ENCODE peak calls at places on chromosomes 4 and X, in eight cellular contexts. One of them, this sample, is unnamed.

GRCh38 chr4:176939445-176939844 is 146.7 kb upstream of the VEGFC start:
- DNase-seq in thyroid gland: no peak
- DNase-seq in uterus: no peak
- DNase-seq in HCT116: no peak
- DNase-seq in K562: no peak
- DNase-seq in esophagus squamous epithelium: no peak
- DNase-seq in NB4: no peak
- DNase-seq in H1: no peak
- DNase-seq in this sample: no peak

GRCh38 chr4:126028871-126029270 is 714.1 kb downstream of the FAT4 start:
- DNase-seq in thyroid gland: no peak
- DNase-seq in uterus: no peak
- DNase-seq in HCT116: no peak
- DNase-seq in K562: no peak
- DNase-seq in esophagus squamous epithelium: no peak
- DNase-seq in NB4: no peak
- DNase-seq in H1: no peak
- DNase-seq in this sample: no peak

GRCh38 chrX:93420635-93421034 is 252.7 kb downstream of the NAP1L3 start:
- DNase-seq in thyroid gland: no peak
- DNase-seq in uterus: no peak
- DNase-seq in HCT116: no peak
- DNase-seq in K562: no peak
- DNase-seq in esophagus squamous epithelium: no peak
- DNase-seq in NB4: no peak
- DNase-seq in H1: no peak
- DNase-seq in this sample: no peak

GRCh38 chr4:2073808-2074481 is 14.8 kb downstream of the NAT8L start:
- DNase-seq in thyroid gland: no peak
- DNase-seq in uterus: no peak
- DNase-seq in HCT116: no peak
- DNase-seq in K562: no peak
- DNase-seq in esophagus squamous epithelium: no peak
- DNase-seq in NB4: no peak
- DNase-seq in H1: no peak
- DNase-seq in this sample: no peak

GRCh38 chrX:39816871-39817731 is 280.7 kb downstream of the BCOR start:
- DNase-seq in thyroid gland: no peak
- DNase-seq in uterus: no peak
- DNase-seq in HCT116: no peak
- DNase-seq in K562: peak
- DNase-seq in esophagus squamous epithelium: no peak
- DNase-seq in NB4: no peak
- DNase-seq in H1: peak
- DNase-seq in this sample: no peak

GRCh38 chr4:102825261-102826071 is 1.9 kb downstream of the UBE2D3 start:
- DNase-seq in thyroid gland: peak
- DNase-seq in uterus: peak
- DNase-seq in HCT116: peak
- DNase-seq in K562: peak
- DNase-seq in esophagus squamous epithelium: no peak
- DNase-seq in NB4: peak
- DNase-seq in H1: no peak
- DNase-seq in this sample: peak

GRCh38 chr4:68576272-68577100 is at the start of gene UGT2B17:
- DNase-seq in thyroid gland: no peak
- DNase-seq in uterus: no peak
- DNase-seq in HCT116: no peak
- DNase-seq in K562: no peak
- DNase-seq in esophagus squamous epithelium: no peak
- DNase-seq in NB4: no peak
- DNase-seq in H1: no peak
- DNase-seq in this sample: no peak

GRCh38 chr4:89492476-89493110 is 185.0 kb upstream of the GPRIN3 start:
- DNase-seq in thyroid gland: no peak
- DNase-seq in uterus: no peak
- DNase-seq in HCT116: no peak
- DNase-seq in K562: no peak
- DNase-seq in esophagus squamous epithelium: no peak
- DNase-seq in NB4: no peak
- DNase-seq in H1: no peak
- DNase-seq in this sample: no peak

GRCh38 chr4:52195882-52196281 is 144.8 kb downstream of the SPATA18 start:
- DNase-seq in thyroid gland: no peak
- DNase-seq in uterus: no peak
- DNase-seq in HCT116: no peak
- DNase-seq in K562: no peak
- DNase-seq in esophagus squamous epithelium: no peak
- DNase-seq in NB4: no peak
- DNase-seq in H1: no peak
- DNase-seq in this sample: no peak

GRCh38 chr4:121380448-121381147 is at the start of gene QRFPR:
- DNase-seq in thyroid gland: no peak
- DNase-seq in uterus: no peak
- DNase-seq in HCT116: no peak
- DNase-seq in K562: no peak
- DNase-seq in esophagus squamous epithelium: no peak
- DNase-seq in NB4: no peak
- DNase-seq in H1: peak
- DNase-seq in this sample: no peak

GRCh38 chrX:132025085-132025484 is 2.0 kb downstream of the STK26 start:
- DNase-seq in thyroid gland: no peak
- DNase-seq in uterus: no peak
- DNase-seq in HCT116: no peak
- DNase-seq in K562: no peak
- DNase-seq in esophagus squamous epithelium: no peak
- DNase-seq in NB4: peak
- DNase-seq in H1: no peak
- DNase-seq in this sample: no peak

GRCh38 chrX:132023896-132024386 is 839 bp downstream of the STK26 start:
- DNase-seq in thyroid gland: no peak
- DNase-seq in uterus: peak
- DNase-seq in HCT116: no peak
- DNase-seq in K562: peak
- DNase-seq in esophagus squamous epithelium: no peak
- DNase-seq in NB4: peak
- DNase-seq in H1: peak
- DNase-seq in this sample: no peak

GRCh38 chrX:132023117-132023895 is at the start of gene STK26:
- DNase-seq in thyroid gland: peak
- DNase-seq in uterus: peak
- DNase-seq in HCT116: peak
- DNase-seq in K562: peak
- DNase-seq in esophagus squamous epithelium: peak
- DNase-seq in NB4: peak
- DNase-seq in H1: peak
- DNase-seq in this sample: peak

GRCh38 chrX:132022863-132023116 is 312 bp upstream of the STK26 start:
- DNase-seq in thyroid gland: no peak
- DNase-seq in uterus: no peak
- DNase-seq in HCT116: no peak
- DNase-seq in K562: no peak
- DNase-seq in esophagus squamous epithelium: no peak
- DNase-seq in NB4: no peak
- DNase-seq in H1: no peak
- DNase-seq in this sample: no peak

GRCh38 chrX:132022115-132022862 is 813 bp upstream of the STK26 start:
- DNase-seq in thyroid gland: no peak
- DNase-seq in uterus: no peak
- DNase-seq in HCT116: no peak
- DNase-seq in K562: peak
- DNase-seq in esophagus squamous epithelium: no peak
- DNase-seq in NB4: peak
- DNase-seq in H1: peak
- DNase-seq in this sample: no peak
- TF ChIP-seq CTCF in thyroid gland: no peak
- TF ChIP-seq CTCF in uterus: peak
- TF ChIP-seq CTCF in HCT116: peak
- TF ChIP-seq CTCF in K562: peak
- TF ChIP-seq CTCF in esophagus squamous epithelium: peak
- TF ChIP-seq CTCF in NB4: peak
- TF ChIP-seq CTCF in H1: no peak
- TF ChIP-seq CTCF in this sample: no peak

DNA sequence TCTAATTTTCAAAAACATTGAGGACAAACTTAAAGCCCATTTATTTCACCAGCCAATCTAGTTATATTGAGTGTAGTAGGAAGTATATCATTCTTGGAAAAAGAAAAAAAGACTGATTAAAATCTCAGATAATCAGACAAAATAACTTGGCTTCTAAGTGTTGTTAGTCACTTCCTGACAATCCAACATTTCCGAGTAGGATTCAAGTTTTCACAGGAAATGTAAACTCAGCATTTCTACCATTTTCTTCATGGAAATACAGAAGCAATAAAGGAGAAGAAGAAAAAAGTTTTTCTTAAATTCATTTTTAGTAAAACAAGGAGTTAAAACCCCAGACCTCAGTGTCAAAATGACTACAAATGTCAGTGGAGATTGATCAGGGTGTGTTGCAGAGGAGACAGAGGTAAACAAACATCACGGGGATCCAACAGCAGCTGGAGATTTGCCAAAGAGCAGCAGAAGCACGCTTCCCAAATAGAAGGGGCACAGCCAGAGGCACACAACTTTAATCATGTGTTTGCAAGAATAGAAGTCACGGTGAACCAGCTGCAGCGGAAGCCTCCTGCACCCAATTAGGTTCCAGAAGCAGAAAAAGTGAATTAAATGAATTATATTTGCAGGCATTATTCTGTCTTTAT is 129.3 kb upstream of the FAM9B start:
- DNase-seq in thyroid gland: no peak
- DNase-seq in uterus: no peak
- DNase-seq in HCT116: no peak
- DNase-seq in K562: no peak
- DNase-seq in esophagus squamous epithelium: no peak
- DNase-seq in NB4: no peak
- DNase-seq in H1: no peak
- DNase-seq in this sample: no peak
- H3K4me3 ChIP-seq in thyroid gland: no peak
- H3K4me3 ChIP-seq in uterus: no peak
- H3K4me3 ChIP-seq in HCT116: no peak
- H3K4me3 ChIP-seq in K562: no peak
- H3K4me3 ChIP-seq in esophagus squamous epithelium: no peak
- H3K4me3 ChIP-seq in NB4: no peak
- H3K4me3 ChIP-seq in H1: no peak
- H3K4me3 ChIP-seq in this sample: no peak

GRCh38 chrX:124098089-124098488 is 136.6 kb downstream of the STAG2 start:
- DNase-seq in thyroid gland: no peak
- DNase-seq in uterus: no peak
- DNase-seq in HCT116: no peak
- DNase-seq in K562: peak
- DNase-seq in esophagus squamous epithelium: no peak
- DNase-seq in NB4: peak
- DNase-seq in H1: no peak
- DNase-seq in this sample: no peak

DNA sequence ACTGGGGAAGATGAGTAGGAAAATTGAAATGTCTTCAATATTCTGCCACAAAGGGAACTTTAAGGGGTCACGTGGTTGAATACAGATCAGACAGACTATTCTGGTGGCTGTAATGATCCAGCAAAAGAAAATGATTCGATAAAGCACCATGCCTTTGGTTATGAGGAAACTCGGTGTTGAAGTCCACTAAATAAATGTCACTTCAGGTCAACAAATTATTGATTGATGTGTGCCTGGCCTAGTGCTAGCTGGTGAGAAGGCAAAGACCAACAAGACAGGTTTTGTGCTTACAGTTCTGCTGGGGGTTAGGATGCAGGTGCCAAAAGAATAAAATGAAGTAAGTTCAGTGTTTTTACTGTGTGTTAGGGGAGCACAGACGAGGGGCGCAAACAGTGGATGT is 142.5 kb downstream of the STAG2 start:
- DNase-seq in thyroid gland: no peak
- DNase-seq in uterus: no peak
- DNase-seq in HCT116: no peak
- DNase-seq in K562: no peak
- DNase-seq in esophagus squamous epithelium: no peak
- DNase-seq in NB4: no peak
- DNase-seq in H1: no peak
- DNase-seq in this sample: no peak
- TF ChIP-seq POLR2A in thyroid gland: no peak
- TF ChIP-seq POLR2A in uterus: no peak
- TF ChIP-seq POLR2A in HCT116: no peak
- TF ChIP-seq POLR2A in K562: no peak
- TF ChIP-seq POLR2A in esophagus squamous epithelium: no peak
- TF ChIP-seq POLR2A in NB4: no peak
- TF ChIP-seq POLR2A in H1: no peak
- TF ChIP-seq POLR2A in this sample: no peak

GRCh38 chrX:48942895-48943294 is 14.5 kb downstream of the OTUD5 start:
- DNase-seq in thyroid gland: no peak
- DNase-seq in uterus: no peak
- DNase-seq in HCT116: no peak
- DNase-seq in K562: no peak
- DNase-seq in esophagus squamous epithelium: no peak
- DNase-seq in NB4: no peak
- DNase-seq in H1: no peak
- DNase-seq in this sample: no peak

GRCh38 chrX:48948589-48948988 is 8.8 kb downstream of the OTUD5 start:
- DNase-seq in thyroid gland: no peak
- DNase-seq in uterus: no peak
- DNase-seq in HCT116: no peak
- DNase-seq in K562: peak
- DNase-seq in esophagus squamous epithelium: no peak
- DNase-seq in NB4: no peak
- DNase-seq in H1: no peak
- DNase-seq in this sample: no peak

GRCh38 chrX:48940404-48940955 is 16.9 kb downstream of the OTUD5 start:
- DNase-seq in thyroid gland: no peak
- DNase-seq in uterus: no peak
- DNase-seq in HCT116: no peak
- DNase-seq in K562: peak
- DNase-seq in esophagus squamous epithelium: no peak
- DNase-seq in NB4: peak
- DNase-seq in H1: no peak
- DNase-seq in this sample: no peak

DNA sequence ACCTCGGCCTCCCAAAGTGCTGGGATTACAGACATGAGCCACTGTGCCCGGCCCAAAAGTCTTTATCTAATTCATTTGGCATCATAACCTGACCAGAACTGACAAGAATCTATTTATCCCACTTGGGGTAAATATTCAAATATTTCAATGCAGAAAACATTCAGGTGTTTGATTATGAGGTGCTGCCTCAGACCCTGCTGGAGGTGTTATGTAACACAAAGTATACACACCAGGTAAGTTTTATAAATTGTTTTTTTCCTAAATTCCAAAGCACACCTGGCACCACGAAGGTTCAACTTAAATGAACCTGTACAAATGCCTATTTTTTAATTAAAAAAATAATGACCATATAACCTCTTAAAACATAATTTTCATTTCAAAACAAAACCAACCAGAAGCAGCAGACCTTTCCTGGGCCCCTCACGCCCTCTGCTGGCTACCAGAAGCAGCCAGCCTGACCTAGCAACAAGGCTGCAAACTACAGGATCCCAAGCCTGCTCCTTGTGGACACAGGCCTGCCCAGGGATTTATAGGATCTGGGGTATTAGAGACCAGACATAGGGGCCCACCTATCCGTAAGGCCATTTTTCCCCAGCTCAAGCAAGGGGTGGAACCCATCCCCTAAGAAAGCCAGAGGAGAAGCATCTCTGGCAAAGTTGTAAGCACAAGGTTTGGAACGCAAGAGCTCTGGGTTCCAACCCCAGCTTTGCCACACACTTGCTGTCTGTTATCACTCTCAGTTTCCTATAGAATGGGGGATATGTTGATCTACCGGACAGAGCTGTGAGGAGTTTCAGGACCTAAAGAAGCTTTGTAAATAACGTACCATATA is 11.7 kb downstream of the OTUD5 start:
- DNase-seq in thyroid gland: peak
- DNase-seq in uterus: peak
- DNase-seq in HCT116: peak
- DNase-seq in K562: peak
- DNase-seq in esophagus squamous epithelium: no peak
- DNase-seq in NB4: peak
- DNase-seq in H1: peak
- DNase-seq in this sample: no peak
- TF ChIP-seq CTCF in thyroid gland: peak
- TF ChIP-seq CTCF in uterus: peak
- TF ChIP-seq CTCF in HCT116: peak
- TF ChIP-seq CTCF in K562: peak
- TF ChIP-seq CTCF in esophagus squamous epithelium: peak
- TF ChIP-seq CTCF in NB4: peak
- TF ChIP-seq CTCF in H1: peak
- TF ChIP-seq CTCF in this sample: no peak